ENCODE peak calls at places on chromosome 6, in four cellular contexts. One of them, this sample, is unnamed.

GRCh38 chr6:15413558-15414257 is 167.8 kb downstream of the JARID2 start:
- DNase-seq in fibroblast of the conjunctiva: peak
- DNase-seq in D721Med: no peak
- DNase-seq in stimulated activated CD8-positive, alpha-beta memory T cell treated with anti-CD3 and anti-CD28 coated beads, Interleukin-7, amount 100 ng/mL, for 1 hour: no peak
- DNase-seq in this sample: no peak

GRCh38 chr6:47308674-47309325 is 905 bp downstream of the TNFRSF21 start:
- DNase-seq in fibroblast of the conjunctiva: no peak
- DNase-seq in D721Med: no peak
- DNase-seq in stimulated activated CD8-positive, alpha-beta memory T cell treated with anti-CD3 and anti-CD28 coated beads, Interleukin-7, amount 100 ng/mL, for 1 hour: no peak
- DNase-seq in this sample: no peak

GRCh38 chr6:20708367-20709124 is 174.3 kb downstream of the CDKAL1 start:
- DNase-seq in fibroblast of the conjunctiva: no peak
- DNase-seq in D721Med: no peak
- DNase-seq in stimulated activated CD8-positive, alpha-beta memory T cell treated with anti-CD3 and anti-CD28 coated beads, Interleukin-7, amount 100 ng/mL, for 1 hour: no peak
- DNase-seq in this sample: no peak

GRCh38 chr6:125267806-125268523 is 33.8 kb downstream of the HDDC2 start:
- DNase-seq in fibroblast of the conjunctiva: no peak
- DNase-seq in D721Med: no peak
- DNase-seq in stimulated activated CD8-positive, alpha-beta memory T cell treated with anti-CD3 and anti-CD28 coated beads, Interleukin-7, amount 100 ng/mL, for 1 hour: no peak
- DNase-seq in this sample: no peak

GRCh38 chr6:2818593-2818992 is 23.1 kb downstream of the SERPINB1 start:
- DNase-seq in fibroblast of the conjunctiva: peak
- DNase-seq in D721Med: no peak
- DNase-seq in stimulated activated CD8-positive, alpha-beta memory T cell treated with anti-CD3 and anti-CD28 coated beads, Interleukin-7, amount 100 ng/mL, for 1 hour: no peak
- DNase-seq in this sample: no peak

GRCh38 chr6:72446427-72446826 is 175.4 kb upstream of the KCNQ5 start:
- DNase-seq in fibroblast of the conjunctiva: no peak
- DNase-seq in D721Med: no peak
- DNase-seq in stimulated activated CD8-positive, alpha-beta memory T cell treated with anti-CD3 and anti-CD28 coated beads, Interleukin-7, amount 100 ng/mL, for 1 hour: no peak
- DNase-seq in this sample: no peak

GRCh38 chr6:169940554-169941290 is 189.3 kb downstream of the ERMARD start:
- DNase-seq in fibroblast of the conjunctiva: no peak
- DNase-seq in D721Med: no peak
- DNase-seq in stimulated activated CD8-positive, alpha-beta memory T cell treated with anti-CD3 and anti-CD28 coated beads, Interleukin-7, amount 100 ng/mL, for 1 hour: no peak
- DNase-seq in this sample: no peak

GRCh38 chr6:144582939-144583613 is 297.9 kb downstream of the UTRN start:
- DNase-seq in fibroblast of the conjunctiva: no peak
- DNase-seq in D721Med: no peak
- DNase-seq in stimulated activated CD8-positive, alpha-beta memory T cell treated with anti-CD3 and anti-CD28 coated beads, Interleukin-7, amount 100 ng/mL, for 1 hour: peak
- DNase-seq in this sample: no peak

GRCh38 chr6:26455357-26455970 is 2.3 kb upstream of the BTN2A1 start:
- DNase-seq in fibroblast of the conjunctiva: no peak
- DNase-seq in D721Med: no peak
- DNase-seq in stimulated activated CD8-positive, alpha-beta memory T cell treated with anti-CD3 and anti-CD28 coated beads, Interleukin-7, amount 100 ng/mL, for 1 hour: no peak
- DNase-seq in this sample: no peak

GRCh38 chr6:1020837-1021236 is 291.1 kb upstream of the FOXQ1 start:
- DNase-seq in fibroblast of the conjunctiva: no peak
- DNase-seq in D721Med: no peak
- DNase-seq in stimulated activated CD8-positive, alpha-beta memory T cell treated with anti-CD3 and anti-CD28 coated beads, Interleukin-7, amount 100 ng/mL, for 1 hour: no peak
- DNase-seq in this sample: no peak

GRCh38 chr6:21478411-21478810 is 115.1 kb upstream of the SOX4 start:
- DNase-seq in fibroblast of the conjunctiva: no peak
- DNase-seq in D721Med: no peak
- DNase-seq in stimulated activated CD8-positive, alpha-beta memory T cell treated with anti-CD3 and anti-CD28 coated beads, Interleukin-7, amount 100 ng/mL, for 1 hour: no peak
- DNase-seq in this sample: no peak

GRCh38 chr6:33313105-33313708 is 671 bp downstream of the TAPBP start:
- DNase-seq in fibroblast of the conjunctiva: no peak
- DNase-seq in D721Med: no peak
- DNase-seq in stimulated activated CD8-positive, alpha-beta memory T cell treated with anti-CD3 and anti-CD28 coated beads, Interleukin-7, amount 100 ng/mL, for 1 hour: no peak
- DNase-seq in this sample: no peak

GRCh38 chr6:31441368-31442267 is 38.2 kb downstream of the MICA start:
- DNase-seq in fibroblast of the conjunctiva: peak
- DNase-seq in D721Med: peak
- DNase-seq in stimulated activated CD8-positive, alpha-beta memory T cell treated with anti-CD3 and anti-CD28 coated beads, Interleukin-7, amount 100 ng/mL, for 1 hour: peak
- DNase-seq in this sample: peak

GRCh38 chr6:125765944-125766343 is 16.5 kb downstream of the HEY2 start:
- DNase-seq in fibroblast of the conjunctiva: no peak
- DNase-seq in D721Med: no peak
- DNase-seq in stimulated activated CD8-positive, alpha-beta memory T cell treated with anti-CD3 and anti-CD28 coated beads, Interleukin-7, amount 100 ng/mL, for 1 hour: no peak
- DNase-seq in this sample: no peak

GRCh38 chr6:165645919-165646318 is 17.1 kb downstream of the PDE10A start:
- DNase-seq in fibroblast of the conjunctiva: no peak
- DNase-seq in D721Med: no peak
- DNase-seq in stimulated activated CD8-positive, alpha-beta memory T cell treated with anti-CD3 and anti-CD28 coated beads, Interleukin-7, amount 100 ng/mL, for 1 hour: no peak
- DNase-seq in this sample: no peak

GRCh38 chr6:34298941-34299340 is 50.1 kb upstream of the SMIM29 start:
- DNase-seq in fibroblast of the conjunctiva: no peak
- DNase-seq in D721Med: no peak
- DNase-seq in stimulated activated CD8-positive, alpha-beta memory T cell treated with anti-CD3 and anti-CD28 coated beads, Interleukin-7, amount 100 ng/mL, for 1 hour: no peak
- DNase-seq in this sample: no peak

GRCh38 chr6:17881085-17881883 is 106.2 kb downstream of the KIF13A start:
- DNase-seq in fibroblast of the conjunctiva: no peak
- DNase-seq in D721Med: no peak
- DNase-seq in stimulated activated CD8-positive, alpha-beta memory T cell treated with anti-CD3 and anti-CD28 coated beads, Interleukin-7, amount 100 ng/mL, for 1 hour: no peak
- DNase-seq in this sample: no peak

GRCh38 chr6:11050735-11051134 is 6.6 kb upstream of the ELOVL2 start:
- DNase-seq in fibroblast of the conjunctiva: no peak
- DNase-seq in D721Med: no peak
- DNase-seq in stimulated activated CD8-positive, alpha-beta memory T cell treated with anti-CD3 and anti-CD28 coated beads, Interleukin-7, amount 100 ng/mL, for 1 hour: no peak
- DNase-seq in this sample: no peak

GRCh38 chr6:131175559-131175958 is 40.3 kb downstream of the AKAP7 start:
- DNase-seq in fibroblast of the conjunctiva: no peak
- DNase-seq in D721Med: no peak
- DNase-seq in stimulated activated CD8-positive, alpha-beta memory T cell treated with anti-CD3 and anti-CD28 coated beads, Interleukin-7, amount 100 ng/mL, for 1 hour: no peak
- DNase-seq in this sample: no peak

GRCh38 chr6:25312703-25313102 is 33.5 kb downstream of the CARMIL1 start:
- DNase-seq in fibroblast of the conjunctiva: peak
- DNase-seq in D721Med: no peak
- DNase-seq in stimulated activated CD8-positive, alpha-beta memory T cell treated with anti-CD3 and anti-CD28 coated beads, Interleukin-7, amount 100 ng/mL, for 1 hour: no peak
- DNase-seq in this sample: no peak

GRCh38 chr6:2938632-2939083 is 32.7 kb downstream of the SERPINB6 start:
- DNase-seq in fibroblast of the conjunctiva: no peak
- DNase-seq in D721Med: peak
- DNase-seq in stimulated activated CD8-positive, alpha-beta memory T cell treated with anti-CD3 and anti-CD28 coated beads, Interleukin-7, amount 100 ng/mL, for 1 hour: no peak
- DNase-seq in this sample: no peak

GRCh38 chr6:113405326-113406050 is 451.7 kb upstream of the MARCKS start:
- DNase-seq in fibroblast of the conjunctiva: no peak
- DNase-seq in D721Med: no peak
- DNase-seq in stimulated activated CD8-positive, alpha-beta memory T cell treated with anti-CD3 and anti-CD28 coated beads, Interleukin-7, amount 100 ng/mL, for 1 hour: no peak
- DNase-seq in this sample: no peak

GRCh38 chr6:169291639-169292339 is 38.1 kb upstream of the THBS2 start:
- DNase-seq in fibroblast of the conjunctiva: no peak
- DNase-seq in D721Med: no peak
- DNase-seq in stimulated activated CD8-positive, alpha-beta memory T cell treated with anti-CD3 and anti-CD28 coated beads, Interleukin-7, amount 100 ng/mL, for 1 hour: no peak
- DNase-seq in this sample: no peak

GRCh38 chr6:4466769-4467480 is 309.3 kb upstream of the CDYL start:
- DNase-seq in fibroblast of the conjunctiva: no peak
- DNase-seq in D721Med: no peak
- DNase-seq in stimulated activated CD8-positive, alpha-beta memory T cell treated with anti-CD3 and anti-CD28 coated beads, Interleukin-7, amount 100 ng/mL, for 1 hour: no peak
- DNase-seq in this sample: no peak

GRCh38 chr6:128554302-128554701 is 33.9 kb upstream of the PTPRK start:
- DNase-seq in fibroblast of the conjunctiva: no peak
- DNase-seq in D721Med: no peak
- DNase-seq in stimulated activated CD8-positive, alpha-beta memory T cell treated with anti-CD3 and anti-CD28 coated beads, Interleukin-7, amount 100 ng/mL, for 1 hour: no peak
- DNase-seq in this sample: no peak

GRCh38 chr6:20891161-20891560 is 356.9 kb downstream of the CDKAL1 start:
- DNase-seq in fibroblast of the conjunctiva: no peak
- DNase-seq in D721Med: no peak
- DNase-seq in stimulated activated CD8-positive, alpha-beta memory T cell treated with anti-CD3 and anti-CD28 coated beads, Interleukin-7, amount 100 ng/mL, for 1 hour: no peak
- DNase-seq in this sample: no peak

GRCh38 chr6:135922170-135922569 is 70.7 kb downstream of the PDE7B start:
- DNase-seq in fibroblast of the conjunctiva: peak
- DNase-seq in D721Med: no peak
- DNase-seq in stimulated activated CD8-positive, alpha-beta memory T cell treated with anti-CD3 and anti-CD28 coated beads, Interleukin-7, amount 100 ng/mL, for 1 hour: no peak
- DNase-seq in this sample: no peak

GRCh38 chr6:10369896-10370295 is 45.0 kb downstream of the TFAP2A start:
- DNase-seq in fibroblast of the conjunctiva: peak
- DNase-seq in D721Med: no peak
- DNase-seq in stimulated activated CD8-positive, alpha-beta memory T cell treated with anti-CD3 and anti-CD28 coated beads, Interleukin-7, amount 100 ng/mL, for 1 hour: no peak
- DNase-seq in this sample: no peak

GRCh38 chr6:110971458-110971857 is 10.4 kb upstream of the RPF2 start:
- DNase-seq in fibroblast of the conjunctiva: no peak
- DNase-seq in D721Med: no peak
- DNase-seq in stimulated activated CD8-positive, alpha-beta memory T cell treated with anti-CD3 and anti-CD28 coated beads, Interleukin-7, amount 100 ng/mL, for 1 hour: no peak
- DNase-seq in this sample: no peak

GRCh38 chr6:3471711-3472110 is 14.9 kb upstream of the SLC22A23 start:
- DNase-seq in fibroblast of the conjunctiva: no peak
- DNase-seq in D721Med: no peak
- DNase-seq in stimulated activated CD8-positive, alpha-beta memory T cell treated with anti-CD3 and anti-CD28 coated beads, Interleukin-7, amount 100 ng/mL, for 1 hour: no peak
- DNase-seq in this sample: no peak

GRCh38 chr6:34145161-34146020 is 496 bp downstream of the GRM4 start:
- DNase-seq in fibroblast of the conjunctiva: no peak
- DNase-seq in D721Med: no peak
- DNase-seq in stimulated activated CD8-positive, alpha-beta memory T cell treated with anti-CD3 and anti-CD28 coated beads, Interleukin-7, amount 100 ng/mL, for 1 hour: peak
- DNase-seq in this sample: no peak

GRCh38 chr6:129497591-129498555 is 212.1 kb downstream of the ARHGAP18 start:
- DNase-seq in fibroblast of the conjunctiva: no peak
- DNase-seq in D721Med: no peak
- DNase-seq in stimulated activated CD8-positive, alpha-beta memory T cell treated with anti-CD3 and anti-CD28 coated beads, Interleukin-7, amount 100 ng/mL, for 1 hour: no peak
- DNase-seq in this sample: no peak

GRCh38 chr6:7086488-7086887 is 21.3 kb upstream of the RREB1 start:
- DNase-seq in fibroblast of the conjunctiva: no peak
- DNase-seq in D721Med: no peak
- DNase-seq in stimulated activated CD8-positive, alpha-beta memory T cell treated with anti-CD3 and anti-CD28 coated beads, Interleukin-7, amount 100 ng/mL, for 1 hour: no peak
- DNase-seq in this sample: no peak

GRCh38 chr6:34346175-34347119 is 46.0 kb downstream of the NUDT3 start:
- DNase-seq in fibroblast of the conjunctiva: no peak
- DNase-seq in D721Med: no peak
- DNase-seq in stimulated activated CD8-positive, alpha-beta memory T cell treated with anti-CD3 and anti-CD28 coated beads, Interleukin-7, amount 100 ng/mL, for 1 hour: no peak
- DNase-seq in this sample: no peak

GRCh38 chr6:107489636-107490567 is at the start of gene SOBP:
- DNase-seq in fibroblast of the conjunctiva: peak
- DNase-seq in D721Med: peak
- DNase-seq in stimulated activated CD8-positive, alpha-beta memory T cell treated with anti-CD3 and anti-CD28 coated beads, Interleukin-7, amount 100 ng/mL, for 1 hour: no peak
- DNase-seq in this sample: no peak

This sample was measured in esophagus squamous epithelium.